ENCODE peak calls at places on chromosomes 13 and 19, in nine cellular contexts. U, L, R, A, K, I, C, W and E are unnamed samples.

GRCh38 chr19:4015705-4016402 is 8.3 kb downstream of the PIAS4 start:
- DNase-seq in U (no peak), L (no peak), R (no peak), A (no peak), K (no peak), I (no peak), C (no peak), W (peak), E (no peak)

GRCh38 chr13:50991624-50992610 is 82.3 kb downstream of the RNASEH2B start:
- DNase-seq in U (no peak), L (no peak), R (peak), A (no peak), K (no peak), I (no peak), C (peak), W (no peak), E (peak)

GRCh38 chr19:3159565-3159964 is 19.0 kb upstream of the S1PR4 start:
- DNase-seq in U (no peak), L (no peak), R (no peak), A (no peak), K (no peak), I (no peak), C (no peak), W (no peak), E (no peak)

GRCh38 chr19:33462112-33462726 is 59.4 kb downstream of the PEPD start:
- DNase-seq in U (no peak), L (no peak), R (no peak), A (no peak), K (no peak), I (no peak), C (no peak), W (no peak), E (no peak)

GRCh38 chr13:73141292-73141771 is 82.5 kb downstream of the KLF5 start:
- DNase-seq in U (peak), L (peak), R (no peak), A (no peak), K (no peak), I (no peak), C (no peak), W (peak), E (no peak)

GRCh38 chr19:993361-993830 is 6.8 kb upstream of the GRIN3B start:
- DNase-seq in U (no peak), L (no peak), R (no peak), A (no peak), K (no peak), I (no peak), C (no peak), W (no peak), E (no peak)

GRCh38 chr13:112953591-112954487 is 15.2 kb upstream of the MCF2L start:
- DNase-seq in U (no peak), L (no peak), R (no peak), A (no peak), K (no peak), I (no peak), C (no peak), W (no peak), E (no peak)

GRCh38 chr19:55652311-55653078 is 2.3 kb upstream of the U2AF2 start:
- DNase-seq in U (no peak), L (no peak), R (no peak), A (no peak), K (no peak), I (no peak), C (no peak), W (no peak), E (no peak)

GRCh38 chr19:15448014-15448777 is 1.6 kb downstream of the WIZ start:
- DNase-seq in U (no peak), L (no peak), R (no peak), A (no peak), K (no peak), I (no peak), C (no peak), W (no peak), E (no peak)

GRCh38 chr19:54233941-54234340 is 8.6 kb downstream of the LILRA6 start:
- DNase-seq in U (no peak), L (no peak), R (no peak), A (no peak), K (no peak), I (no peak), C (no peak), W (no peak), E (no peak)

GRCh38 chr19:12194827-12195500 is 32.1 kb downstream of the ZNF136 start:
- DNase-seq in U (peak), L (peak), R (peak), A (peak), K (peak), I (peak), C (peak), W (no peak), E (no peak)

GRCh38 chr19:56119585-56119978 is 1.5 kb downstream of the ZNF787 start:
- DNase-seq in U (no peak), L (peak), R (no peak), A (no peak), K (peak), I (no peak), C (no peak), W (peak), E (no peak)

GRCh38 chr13:33219926-33220325 is 65.6 kb downstream of the STARD13 start:
- DNase-seq in U (no peak), L (no peak), R (no peak), A (no peak), K (peak), I (no peak), C (no peak), W (no peak), E (no peak)

GRCh38 chr13:34153428-34154180 is 335.7 kb downstream of the RFC3 start:
- DNase-seq in U (no peak), L (no peak), R (no peak), A (no peak), K (no peak), I (no peak), C (no peak), W (no peak), E (no peak)

GRCh38 chr13:114099191-114099590 is 33.2 kb downstream of the RASA3 start:
- DNase-seq in U (peak), L (peak), R (no peak), A (peak), K (peak), I (no peak), C (no peak), W (peak), E (no peak)

GRCh38 chr13:50393641-50394040 is 378.4 kb downstream of the KCNRG start:
- DNase-seq in U (no peak), L (peak), R (no peak), A (peak), K (peak), I (no peak), C (no peak), W (no peak), E (no peak)

GRCh38 chr13:24243311-24243710 is 66.1 kb upstream of the C1QTNF9 start:
- DNase-seq in U (no peak), L (no peak), R (no peak), A (no peak), K (no peak), I (no peak), C (no peak), W (no peak), E (no peak)

GRCh38 chr19:11659612-11660011 is 62.3 kb downstream of the ZNF627 start:
- DNase-seq in U (no peak), L (no peak), R (no peak), A (no peak), K (peak), I (no peak), C (no peak), W (no peak), E (no peak)

GRCh38 chr13:111612918-111613317 is 292.5 kb downstream of the TEX29 start:
- DNase-seq in U (no peak), L (no peak), R (no peak), A (no peak), K (no peak), I (no peak), C (no peak), W (no peak), E (no peak)

GRCh38 chr19:40758491-40758890 is 7.5 kb downstream of the SNRPA start:
- DNase-seq in U (no peak), L (no peak), R (no peak), A (no peak), K (no peak), I (no peak), C (no peak), W (no peak), E (no peak)

GRCh38 chr19:29446331-29446730 is 79.5 kb upstream of the VSTM2B start:
- DNase-seq in U (no peak), L (no peak), R (no peak), A (no peak), K (no peak), I (no peak), C (no peak), W (no peak), E (no peak)

GRCh38 chr13:56713656-56714055 is 427.1 kb upstream of the PRR20A start:
- DNase-seq in U (no peak), L (no peak), R (no peak), A (no peak), K (no peak), I (no peak), C (no peak), W (no peak), E (no peak)

GRCh38 chr13:97945792-97946419 is 7.6 kb upstream of the IPO5 start:
- DNase-seq in U (no peak), L (peak), R (no peak), A (no peak), K (no peak), I (no peak), C (no peak), W (no peak), E (no peak)

GRCh38 chr19:53809518-53810186 is 14.5 kb downstream of the NLRP12 start:
- DNase-seq in U (no peak), L (no peak), R (no peak), A (no peak), K (no peak), I (no peak), C (no peak), W (no peak), E (no peak)

DNA sequence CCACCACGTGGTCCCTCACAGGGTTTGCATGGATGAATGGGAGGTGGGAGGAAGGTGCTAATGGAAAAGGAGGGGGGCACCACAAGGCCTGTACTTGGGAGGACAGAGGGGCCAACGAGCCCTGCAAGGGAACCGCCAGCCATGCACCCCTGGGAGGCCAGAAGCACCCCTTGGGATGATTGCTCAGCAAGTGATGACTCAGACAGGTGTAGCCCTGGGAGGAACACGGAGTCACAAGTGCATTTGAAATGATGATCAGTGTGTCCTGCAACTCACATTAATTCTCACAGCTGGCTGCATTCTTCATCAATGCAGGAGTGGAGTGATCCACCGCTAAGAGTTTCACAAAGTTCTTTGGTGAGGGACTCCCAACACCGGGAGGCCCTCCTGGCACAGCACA is 82.8 kb upstream of the ZNF254 start:
- DNase-seq in U (no peak), L (no peak), R (no peak), A (no peak), K (no peak), I (no peak), C (no peak), W (no peak), E (no peak)
- H3K4me3 ChIP-seq in U (no peak), L (no peak), R (no peak), A (no peak), K (no peak), I (no peak), C (no peak), W (no peak), E (no peak)

GRCh38 chr13:109569938-109570711 is 216.3 kb downstream of the IRS2 start:
- DNase-seq in U (no peak), L (no peak), R (peak), A (no peak), K (no peak), I (no peak), C (peak), W (no peak), E (peak)

GRCh38 chr13:109567315-109567714 is 219.1 kb downstream of the IRS2 start:
- DNase-seq in U (no peak), L (no peak), R (no peak), A (no peak), K (peak), I (no peak), C (no peak), W (no peak), E (no peak)

GRCh38 chr13:109568273-109568900 is 218.0 kb downstream of the IRS2 start:
- DNase-seq in U (no peak), L (no peak), R (no peak), A (no peak), K (peak), I (no peak), C (no peak), W (peak), E (no peak)

GRCh38 chr13:109565877-109566276 is 220.5 kb downstream of the IRS2 start:
- DNase-seq in U (no peak), L (no peak), R (no peak), A (no peak), K (no peak), I (no peak), C (no peak), W (no peak), E (no peak)
- H3K4me3 ChIP-seq in U (no peak), L (no peak), R (no peak), A (no peak), K (no peak), I (no peak), C (no peak), W (no peak), E (no peak)

GRCh38 chr13:44368599-44369368 is 4.8 kb upstream of the SERP2 start:
- DNase-seq in U (no peak), L (no peak), R (no peak), A (no peak), K (no peak), I (no peak), C (no peak), W (peak), E (peak)

GRCh38 chr13:44374348-44374712 is 706 bp downstream of the SERP2 start:
- DNase-seq in U (no peak), L (no peak), R (no peak), A (no peak), K (peak), I (no peak), C (no peak), W (no peak), E (no peak)

GRCh38 chr13:44371421-44371820 is 2.2 kb upstream of the SERP2 start:
- DNase-seq in U (no peak), L (no peak), R (no peak), A (no peak), K (no peak), I (no peak), C (no peak), W (no peak), E (no peak)

GRCh38 chr13:44373601-44374347 is at the start of gene SERP2:
- DNase-seq in U (no peak), L (peak), R (no peak), A (no peak), K (peak), I (no peak), C (no peak), W (peak), E (no peak)

DNA sequence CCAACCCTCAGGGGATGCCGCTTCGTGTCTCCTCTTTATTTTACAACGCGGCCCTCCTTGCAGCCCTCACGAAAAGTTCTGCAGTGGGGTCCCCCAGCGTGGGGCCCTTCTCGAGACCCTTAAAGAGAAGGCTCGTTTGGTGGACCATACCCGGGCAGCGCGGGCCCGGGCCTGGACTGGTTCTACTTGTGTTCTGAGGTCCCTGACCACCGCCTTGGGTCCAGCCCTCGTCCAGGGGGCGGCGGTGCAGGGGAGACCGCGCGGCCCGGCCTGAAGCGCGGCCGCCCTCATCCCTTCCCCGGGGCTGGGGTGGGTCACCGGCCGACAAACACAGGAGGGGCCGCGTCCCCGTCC is 400 bp upstream of the SERP2 start:
- DNase-seq in U (no peak), L (no peak), R (no peak), A (no peak), K (no peak), I (no peak), C (no peak), W (no peak), E (no peak)
- H3K4me3 ChIP-seq in U (peak), L (peak), R (no peak), A (peak), K (peak), I (no peak), C (no peak), W (peak), E (no peak)

GRCh38 chr13:30395192-30396158 is 26.8 kb upstream of the UBE2L5 start:
- DNase-seq in U (peak), L (peak), R (peak), A (peak), K (peak), I (peak), C (peak), W (peak), E (peak)
- H3K4me3 ChIP-seq in U (peak), L (peak), R (peak), A (peak), K (peak), I (peak), C (peak), W (peak), E (peak)

GRCh38 chr13:26558074-26558805 is 757 bp downstream of the WASF3 start:
- DNase-seq in U (no peak), L (peak), R (no peak), A (no peak), K (peak), I (no peak), C (no peak), W (no peak), E (no peak)
- H3K4me3 ChIP-seq in U (peak), L (peak), R (no peak), A (peak), K (peak), I (no peak), C (no peak), W (peak), E (peak)

GRCh38 chr13:47250141-47250540 is 353.3 kb upstream of the HTR2A start:
- DNase-seq in U (peak), L (peak), R (no peak), A (peak), K (peak), I (no peak), C (no peak), W (no peak), E (no peak)
- H3K4me3 ChIP-seq in U (no peak), L (no peak), R (no peak), A (no peak), K (no peak), I (no peak), C (no peak), W (no peak), E (no peak)

DNA sequence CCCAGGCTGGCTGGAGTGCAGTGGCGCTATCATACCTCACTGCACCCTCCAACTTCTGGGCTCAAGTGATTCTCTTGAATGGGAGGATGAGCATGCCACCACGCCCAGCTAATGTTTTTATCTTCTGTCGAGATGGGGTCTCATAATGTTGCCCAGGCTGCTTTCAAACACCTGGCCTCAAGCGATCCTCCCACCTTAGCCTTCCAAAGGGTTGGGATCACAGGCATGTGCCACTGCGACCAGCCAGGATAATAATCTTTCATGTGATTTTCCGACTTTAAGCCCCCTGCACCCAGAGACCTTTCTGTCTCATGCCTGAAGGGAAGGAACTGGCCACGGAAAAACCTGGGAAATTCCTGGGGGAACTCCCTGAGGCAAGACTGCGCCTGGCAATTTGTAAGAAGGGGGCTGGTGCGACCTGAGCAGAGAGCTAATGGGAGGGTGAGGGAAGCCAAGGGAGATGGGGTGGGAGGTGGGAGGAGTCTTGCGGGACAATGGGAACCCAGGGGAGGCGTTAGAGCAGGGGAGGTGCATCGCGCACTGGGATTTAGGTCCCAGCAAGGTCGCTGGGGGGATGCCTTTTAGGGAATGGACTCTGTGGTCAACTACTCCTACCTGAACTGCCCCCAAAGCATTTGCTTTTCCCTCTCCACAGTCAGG is 1.2 kb upstream of the CCDC124 start:
- DNase-seq in U (no peak), L (peak), R (no peak), A (no peak), K (no peak), I (no peak), C (no peak), W (peak), E (no peak)
- H3K4me3 ChIP-seq in U (peak), L (no peak), R (peak), A (peak), K (peak), I (peak), C (peak), W (peak), E (peak)

GRCh38 chr19:43901395-43902390 is 33.4 kb downstream of the ZNF45 start:
- DNase-seq in U (peak), L (peak), R (peak), A (peak), K (peak), I (peak), C (peak), W (peak), E (no peak)
- H3K4me3 ChIP-seq in U (peak), L (peak), R (peak), A (peak), K (peak), I (peak), C (peak), W (peak), E (no peak)